ENCODE peak calls at places on chromosomes 1 and 21, in nine cellular contexts. H is aorta; N is GM23338; M is left lung; T is CD4-positive, CD25-positive, alpha-beta regulatory T cell; I is A549; R is thoracic aorta; Y is heart right ventricle; J is K562. S is an unnamed sample.
A peak's percentile ranks its signal among the peaks of the same experiment; 100 is the strongest.

GRCh38 chr1:150516616-150517015 is 1.1 kb downstream of the FALEC start:
- ATAC-seq in H (no peak), N (no peak), M (peak; percentile 39), T (peak; percentile 27), I (no peak), R (no peak), Y (no peak), J (peak; percentile 35), S (no peak)

GRCh38 chr1:44045064-44045463 is 13.8 kb upstream of the SLC6A9 start:
- ATAC-seq in H (no peak), N (no peak), M (no peak), T (no peak), I (no peak), R (no peak), Y (no peak), J (no peak), S (no peak)

GRCh38 chr21:45976666-45977335 is 4.8 kb upstream of the COL6A1 start:
- ATAC-seq in H (no peak), N (no peak), M (no peak), T (no peak), I (no peak), R (no peak), Y (no peak), J (no peak), S (no peak)

GRCh38 chr1:2506007-2506860 is 20.2 kb downstream of the PANK4 start:
- ATAC-seq in H (no peak), N (peak; percentile 6), M (no peak), T (no peak), I (peak; percentile 4), R (no peak), Y (no peak), J (peak; percentile 1), S (no peak)

GRCh38 chr1:87673748-87674147 is 345.1 kb downstream of the LMO4 start:
- ATAC-seq in H (no peak), N (peak; percentile 25), M (no peak), T (no peak), I (no peak), R (no peak), Y (no peak), J (no peak), S (no peak)

GRCh38 chr1:91555074-91555730 is 54.6 kb downstream of the CDC7 start:
- ATAC-seq in H (no peak), N (peak; percentile 92), M (no peak), T (no peak), I (no peak), R (no peak), Y (no peak), J (peak; percentile 69), S (no peak)

GRCh38 chr1:186082235-186082937 is 292.7 kb downstream of the TPR start:
- ATAC-seq in H (peak; percentile 40), N (no peak), M (peak; percentile 58), T (no peak), I (no peak), R (peak; percentile 71), Y (peak; percentile 95), J (peak; percentile 94), S (peak; percentile 76)

GRCh38 chr1:171279678-171280077 is 31.4 kb downstream of the FMO1 start:
- ATAC-seq in H (no peak), N (no peak), M (no peak), T (no peak), I (no peak), R (no peak), Y (no peak), J (no peak), S (no peak)

GRCh38 chr1:10941891-10942541 is 70.4 kb upstream of the TARDBP start:
- ATAC-seq in H (no peak), N (peak; percentile 78), M (peak; percentile 77), T (peak; percentile 50), I (peak; percentile 76), R (no peak), Y (no peak), J (peak; percentile 64), S (no peak)

GRCh38 chr1:58942759-58943191 is 158.9 kb upstream of the JUN start:
- ATAC-seq in H (no peak), N (no peak), M (peak; percentile 39), T (no peak), I (no peak), R (no peak), Y (no peak), J (no peak), S (no peak)

GRCh38 chr1:156842618-156843300 is 16.2 kb downstream of the INSRR start:
- ATAC-seq in H (no peak), N (no peak), M (no peak), T (no peak), I (no peak), R (no peak), Y (no peak), J (no peak), S (no peak)

GRCh38 chr1:167755568-167756145 is 33.9 kb downstream of the MPZL1 start:
- ATAC-seq in H (no peak), N (no peak), M (no peak), T (no peak), I (peak; percentile 28), R (no peak), Y (no peak), J (peak; percentile 4), S (no peak)
- H3K4me1 ChIP-seq in H (peaks cover 3% of the 10 kb centered on the region), N (peaks cover 22% of the 10 kb centered on the region), M (peaks cover 16% of the 10 kb centered on the region), T (no peaks in the 10 kb centered on the region), I (peaks cover 33% of the 10 kb centered on the region), R (peaks cover 52% of the 10 kb centered on the region), Y (peaks cover 62% of the 10 kb centered on the region), J (peaks cover 44% of the 10 kb centered on the region), S (peaks cover 3% of the 10 kb centered on the region)

GRCh38 chr1:100496896-100497295 is 41.0 kb upstream of the GPR88 start:
- ATAC-seq in H (no peak), N (no peak), M (no peak), T (no peak), I (no peak), R (no peak), Y (no peak), J (no peak), S (no peak)

GRCh38 chr1:100497796-100498195 is 40.1 kb upstream of the GPR88 start:
- ATAC-seq in H (no peak), N (no peak), M (no peak), T (no peak), I (no peak), R (no peak), Y (no peak), J (no peak), S (no peak)

GRCh38 chr1:100506221-100506620 is 31.7 kb upstream of the GPR88 start:
- ATAC-seq in H (no peak), N (no peak), M (no peak), T (no peak), I (no peak), R (no peak), Y (no peak), J (no peak), S (no peak)

GRCh38 chr1:100499412-100499811 is 38.5 kb upstream of the GPR88 start:
- ATAC-seq in H (no peak), N (no peak), M (no peak), T (no peak), I (no peak), R (no peak), Y (no peak), J (no peak), S (no peak)

DNA sequence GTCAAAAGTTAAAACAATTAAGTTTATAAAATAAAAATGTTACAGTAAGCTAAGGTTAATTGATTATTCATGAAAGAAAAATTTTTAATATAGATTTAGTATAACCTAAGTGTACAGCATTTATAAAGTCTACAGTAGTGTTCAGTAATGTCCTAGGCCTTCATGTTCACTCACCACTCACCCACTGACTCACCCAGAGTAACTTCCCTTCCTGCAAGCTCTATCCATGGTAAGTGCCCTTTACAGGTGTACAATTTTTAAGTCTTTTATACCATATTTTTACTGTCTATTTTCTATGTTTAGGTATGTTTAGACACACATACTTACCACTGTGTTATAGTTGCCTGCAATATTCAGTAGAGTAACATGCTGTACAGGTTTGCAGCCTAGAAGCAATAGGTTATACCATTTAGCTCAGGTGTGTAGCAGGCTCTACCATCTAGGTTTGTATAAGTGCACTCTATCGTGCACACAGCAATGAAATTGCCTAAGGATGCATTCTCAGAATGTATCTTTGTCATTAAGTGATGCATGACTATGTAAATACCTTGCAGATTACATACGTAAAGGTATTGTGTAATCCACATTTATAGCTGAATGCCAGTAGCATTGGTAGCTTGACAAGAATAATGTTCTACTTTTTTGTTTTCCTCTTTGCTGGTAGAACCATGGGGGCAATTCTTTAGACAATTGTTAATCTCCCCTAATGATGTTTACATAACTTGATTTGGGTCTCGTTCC is 35.7 kb upstream of the GPR88 start:
- ATAC-seq in H (no peak), N (no peak), M (no peak), T (no peak), I (no peak), R (no peak), Y (no peak), J (no peak), S (no peak)
- H3K4me1 ChIP-seq in H (no peaks in the 10 kb centered on the region), N (no peaks in the 10 kb centered on the region), M (no peaks in the 10 kb centered on the region), T (no peaks in the 10 kb centered on the region), I (no peaks in the 10 kb centered on the region), R (no peaks in the 10 kb centered on the region), Y (no peaks in the 10 kb centered on the region), J (no peaks in the 10 kb centered on the region), S (no peaks in the 10 kb centered on the region)

GRCh38 chr21:42276076-42276475 is 39.1 kb downstream of the TFF3 start:
- ATAC-seq in H (no peak), N (no peak), M (no peak), T (no peak), I (no peak), R (no peak), Y (no peak), J (no peak), S (no peak)

GRCh38 chr21:42276526-42277154 is 38.6 kb downstream of the TFF3 start:
- ATAC-seq in H (no peak), N (no peak), M (no peak), T (no peak), I (no peak), R (no peak), Y (no peak), J (no peak), S (no peak)

GRCh38 chr21:42279341-42279871 is 35.8 kb downstream of the TFF3 start:
- ATAC-seq in H (no peak), N (peak; percentile 25), M (no peak), T (no peak), I (no peak), R (no peak), Y (no peak), J (peak; percentile 30), S (no peak)

GRCh38 chr21:42278750-42279149 is 36.5 kb downstream of the TFF3 start:
- ATAC-seq in H (no peak), N (no peak), M (no peak), T (no peak), I (no peak), R (no peak), Y (no peak), J (no peak), S (no peak)

GRCh38 chr21:42277593-42277992 is 37.6 kb downstream of the TFF3 start:
- ATAC-seq in H (no peak), N (no peak), M (no peak), T (no peak), I (no peak), R (no peak), Y (no peak), J (no peak), S (no peak)
- H3K4me1 ChIP-seq in H (no peaks in the 10 kb centered on the region), N (no peaks in the 10 kb centered on the region), M (no peaks in the 10 kb centered on the region), T (no peaks in the 10 kb centered on the region), I (no peaks in the 10 kb centered on the region), R (no peaks in the 10 kb centered on the region), Y (no peaks in the 10 kb centered on the region), J (no peaks in the 10 kb centered on the region), S (no peaks in the 10 kb centered on the region)

DNA sequence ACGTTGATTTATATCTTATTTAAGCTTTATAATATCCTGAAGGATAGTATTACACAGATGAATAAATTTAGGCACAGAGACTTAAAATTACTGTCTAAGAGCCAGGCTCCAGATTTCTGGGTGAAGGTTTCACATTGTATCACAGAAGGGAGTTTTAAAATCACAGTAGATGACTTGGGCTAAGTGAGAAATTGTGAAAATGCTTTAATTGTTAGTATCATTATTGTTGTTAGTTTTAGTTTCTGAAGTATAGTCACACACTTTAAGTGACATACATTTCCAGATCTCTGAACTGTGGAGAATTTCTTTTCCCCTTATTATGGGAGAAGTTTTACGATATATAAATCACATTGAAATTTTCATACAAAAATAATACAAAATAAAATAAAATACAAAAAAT is 83.5 kb downstream of the NDUFS5 start:
- ATAC-seq in H (no peak), N (no peak), M (no peak), T (no peak), I (no peak), R (no peak), Y (no peak), J (no peak), S (no peak)
- H3K4me1 ChIP-seq in H (peaks cover 6% of the 10 kb centered on the region), N (peaks cover 54% of the 10 kb centered on the region), M (peaks cover 37% of the 10 kb centered on the region), T (peaks cover 9% of the 10 kb centered on the region), I (peaks cover 47% of the 10 kb centered on the region), R (peaks cover 61% of the 10 kb centered on the region), Y (peaks cover 55% of the 10 kb centered on the region), J (peaks cover 34% of the 10 kb centered on the region), S (peaks cover 18% of the 10 kb centered on the region)

S was measured in gastroesophageal sphincter.